ENCODE peak calls at places on chromosomes 1 and 21, in five cellular contexts. W is omental fat pad, S is RWPE1, O is fibroblast of the aortic adventitia, F is cardiac fibroblast. G is an unnamed sample.

GRCh38 chr1:39293375-39294070 is 89.0 kb downstream of the MACF1 start:
- DNase-seq in O (no peak), S (no peak), F (peak; percentile 72), W (no peak), G (no peak)

GRCh38 chr21:16262109-16262508 is 532.3 kb downstream of the USP25 start:
- DNase-seq in F (no peak), S (no peak), O (no peak), W (no peak), G (no peak)

GRCh38 chr1:151509350-151510019 is 1.7 kb upstream of the CGN start:
- DNase-seq in O (no peak), F (no peak), W (no peak), S (no peak), G (no peak)

GRCh38 chr1:7831458-7831857 is 21.4 kb downstream of the UTS2 start:
- DNase-seq in F (no peak), W (no peak), O (no peak), S (no peak), G (no peak)

GRCh38 chr1:44924835-44925464 is 61.4 kb downstream of the EIF2B3 start:
- DNase-seq in O (peak; percentile 87), S (peak; percentile 70), F (peak; percentile 93), W (no peak), G (no peak)

GRCh38 chr1:246160905-246161304 is 346.2 kb downstream of the SMYD3 start:
- DNase-seq in O (no peak), W (no peak), F (no peak), S (no peak), G (no peak)

GRCh38 chr21:16571594-16571993 is 841.8 kb downstream of the USP25 start:
- DNase-seq in F (peak; percentile 50), W (no peak), O (no peak), S (no peak), G (no peak)

GRCh38 chr1:201350361-201350725 is 27.1 kb downstream of the TNNT2 start:
- DNase-seq in S (no peak), W (no peak), F (no peak), O (no peak), G (no peak)

GRCh38 chr1:55888685-55889317 is 673.6 kb upstream of the USP24 start:
- DNase-seq in O (no peak), F (no peak), W (no peak), S (no peak), G (no peak)

GRCh38 chr1:172499636-172500141 is 33.3 kb upstream of the SUCO start:
- DNase-seq in O (no peak), S (peak; percentile 17), F (peak; percentile 2), W (no peak), G (peak; percentile 53)

GRCh38 chr1:12556368-12556930 is 61.6 kb downstream of the DHRS3 start:
- DNase-seq in F (peak; percentile 38), W (no peak), O (peak; percentile 96), S (no peak), G (peak; percentile 86)

GRCh38 chr1:44249543-44249942 is 36.3 kb downstream of the DMAP1 start:
- DNase-seq in F (no peak), W (no peak), O (peak; percentile 2), S (no peak), G (no peak)

GRCh38 chr21:25350056-25350455 is 257.2 kb downstream of the MRPL39 start:
- DNase-seq in O (peak; percentile 66), F (peak; percentile 76), W (no peak), S (no peak), G (no peak)

GRCh38 chr1:31739281-31739853 is 24.8 kb downstream of the ADGRB2 start:
- DNase-seq in W (no peak), S (peak; percentile 49), F (no peak), O (no peak), G (no peak)

GRCh38 chr21:14877581-14878228 is 187.1 kb downstream of the NRIP1 start:
- DNase-seq in S (peak; percentile 27), F (peak; percentile 64), W (no peak), O (peak; percentile 58), G (no peak)

GRCh38 chr1:60655799-60656355 is 426.5 kb upstream of the NFIA start:
- DNase-seq in S (no peak), F (no peak), W (no peak), O (no peak), G (no peak)

GRCh38 chr1:116681343-116681899 is 13.9 kb upstream of the IGSF3 start:
- DNase-seq in S (no peak), O (no peak), W (no peak), F (no peak), G (no peak)

GRCh38 chr1:228336308-228337030 is 70.2 kb downstream of the TRIM11 start:
- DNase-seq in S (no peak), F (peak; percentile 35), O (no peak), W (no peak), G (peak; percentile 37)

GRCh38 chr1:67888707-67889106 is 55.4 kb upstream of the GNG12 start:
- DNase-seq in S (no peak), W (no peak), O (no peak), F (peak; percentile 29), G (no peak)

GRCh38 chr21:44944596-44944995 is 4.8 kb downstream of the SLX9 start:
- DNase-seq in S (no peak), O (no peak), W (no peak), F (no peak), G (no peak)

GRCh38 chr1:4214826-4215225 is 314.8 kb upstream of the C1orf174 start:
- DNase-seq in F (no peak), W (no peak), S (no peak), O (no peak), G (no peak)

GRCh38 chr1:179036844-179037465 is 11.3 kb downstream of the FAM20B start:
- DNase-seq in F (peak; percentile 61), W (no peak), O (peak; percentile 56), S (peak; percentile 8), G (no peak)

GRCh38 chr21:23398726-23399125 is 2208.6 kb downstream of the MRPL39 start:
- DNase-seq in F (no peak), S (no peak), O (no peak), W (no peak), G (no peak)

GRCh38 chr1:33349081-33349759 is 28.3 kb upstream of the A3GALT2 start:
- DNase-seq in S (no peak), W (no peak), O (no peak), F (no peak), G (no peak)

GRCh38 chr1:241637046-241637590 is 3.1 kb downstream of the CHML start:
- DNase-seq in S (no peak), O (no peak), F (peak; percentile 21), W (no peak), G (no peak)

GRCh38 chr1:42392923-42393848 is 12.6 kb downstream of the RIMKLA start:
- DNase-seq in S (no peak), W (no peak), O (no peak), F (no peak), G (no peak)

GRCh38 chr1:77250126-77250525 is 30.9 kb upstream of the PIGK start:
- DNase-seq in O (no peak), W (no peak), S (no peak), F (no peak), G (no peak)

GRCh38 chr1:47569681-47570470 is 132.0 kb downstream of the FOXD2 start:
- DNase-seq in W (no peak), S (peak; percentile 97), O (peak; percentile 91), F (peak; percentile 87), G (no peak)
- TF ChIP-seq CTCF in W (no peak), S (peak; percentile 58), O (peak; percentile 64), F (peak; percentile 31), G (no peak)

GRCh38 chr1:220544901-220545303 is 17.0 kb downstream of the MARK1 start:
- DNase-seq in S (peak; percentile 26), F (no peak), O (peak; percentile 3), W (no peak), G (no peak)
- TF ChIP-seq CTCF in S (no peak), F (peak; percentile 12), O (peak; percentile 11), W (no peak), G (no peak)

GRCh38 chr1:220726634-220727033 is 21.5 kb upstream of the MTARC2 start:
- DNase-seq in O (no peak), W (no peak), S (no peak), F (no peak), G (no peak)
- TF ChIP-seq CTCF in O (peak; percentile 35), W (no peak), S (no peak), F (peak; percentile 48), G (no peak)

DNA sequence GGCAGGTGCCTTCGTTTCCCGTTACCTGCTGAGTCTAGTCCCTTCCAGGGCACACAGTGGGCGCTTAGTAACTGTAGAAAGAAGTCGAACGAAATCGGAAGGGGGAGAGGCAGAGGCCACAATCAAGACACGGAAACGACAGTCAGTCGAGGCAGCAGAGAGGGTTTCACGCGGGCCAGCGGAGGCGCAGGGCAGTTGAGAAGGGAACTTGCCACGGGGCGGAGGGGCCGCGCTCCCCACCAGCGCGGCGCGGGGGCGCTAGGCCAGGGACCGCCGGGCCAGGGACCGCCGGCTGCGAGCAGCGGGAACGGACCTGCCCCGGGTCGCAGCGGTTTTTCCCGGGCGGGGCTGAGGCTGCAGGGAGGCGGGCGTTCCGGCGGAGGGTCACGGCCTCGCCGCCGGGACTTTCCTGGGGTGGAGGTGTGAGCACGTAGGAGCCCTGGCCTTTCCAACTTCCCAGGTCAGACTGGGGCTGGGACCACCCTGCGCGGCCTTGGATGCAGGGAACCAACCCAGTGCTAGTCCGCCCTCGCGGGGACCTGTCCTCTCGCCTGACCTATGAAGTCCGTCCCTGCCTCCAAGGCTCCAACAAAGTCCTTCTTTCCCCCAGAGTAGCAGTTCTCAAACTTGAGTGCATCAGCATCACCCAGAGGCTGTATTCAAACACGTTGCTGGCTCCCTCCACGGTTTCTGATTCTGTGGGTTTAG is 150.1 kb upstream of the FGGY start:
- DNase-seq in S (no peak), W (no peak), F (peak; percentile 40), O (peak; percentile 68), G (no peak)
- TF ChIP-seq CTCF in S (no peak), W (no peak), F (no peak), O (peak; percentile 23), G (no peak)

DNA sequence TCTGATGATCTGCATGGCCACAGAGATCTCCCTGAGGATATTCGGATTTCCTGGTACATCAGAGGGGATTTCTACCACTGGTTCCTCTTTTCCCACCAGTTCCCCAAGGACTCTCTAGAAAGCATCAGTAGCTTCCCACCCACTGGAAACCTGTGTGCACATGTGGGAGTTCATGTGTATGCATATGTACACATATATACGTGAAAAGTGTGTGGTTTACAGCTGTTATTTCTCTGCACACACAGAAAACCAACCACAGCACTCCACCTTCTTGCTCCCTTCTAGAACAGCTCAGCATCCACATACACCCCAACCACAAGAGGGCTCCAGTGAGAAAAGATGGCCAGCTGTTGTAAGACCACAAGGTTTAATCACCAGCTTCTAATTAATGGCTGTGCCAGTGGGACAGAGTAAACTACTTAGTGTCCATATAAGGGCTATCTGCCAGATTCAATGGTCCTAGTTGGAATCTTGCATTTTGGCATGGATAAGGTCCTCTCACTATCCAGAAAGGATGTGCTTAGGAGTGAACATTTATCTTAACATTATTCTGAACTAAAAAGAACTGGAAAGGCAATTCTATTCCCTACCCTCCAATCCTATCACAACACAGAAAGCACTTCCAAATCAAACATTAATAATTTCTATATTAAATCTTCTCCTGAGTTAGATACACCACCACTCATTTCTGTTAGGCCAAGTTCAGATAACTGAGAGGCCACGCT is 24.1 kb downstream of the GPR3 start:
- DNase-seq in F (peak; percentile 82), W (no peak), S (no peak), O (peak; percentile 72), G (no peak)
- TF ChIP-seq CTCF in F (peak; percentile 78), W (peak; percentile 58), S (peak; percentile 33), O (peak; percentile 77), G (peak; percentile 41)

GRCh38 chr1:230176871-230177411 is 109.9 kb downstream of the GALNT2 start:
- DNase-seq in W (no peak), F (peak; percentile 71), O (peak; percentile 81), S (no peak), G (no peak)
- TF ChIP-seq CTCF in W (no peak), F (no peak), O (peak; percentile 14), S (no peak), G (no peak)

GRCh38 chr1:150235852-150236613 is at the start of gene ANP32E:
- DNase-seq in S (peak; percentile 99), O (peak; percentile 100), F (peak; percentile 100), W (peak; percentile 84), G (peak; percentile 90)
- TF ChIP-seq CTCF in S (peak; percentile 47), O (peak; percentile 39), F (no peak), W (no peak), G (peak; percentile 11)